ENCODE peak calls at places on chromosome 4, in eight cellular contexts. C is AG04450, B is lower lobe of right lung, S is astrocyte of the spinal cord, G is left lung, U is LNCaP clone FGC, D is neural progenitor cell, W is HCT116. Q is an unnamed sample.

GRCh38 chr4:177554966-177555574 is 112.8 kb upstream of the AGA start:
- DNase-seq in G (no peak), U (no peak), W (no peak), B (no peak), C (no peak), D (peak; percentile 28), S (peak; percentile 44), Q (peak; percentile 22)

GRCh38 chr4:106615961-106616360 is 247.4 kb upstream of the GIMD1 start:
- DNase-seq in B (no peak), G (no peak), W (no peak), S (no peak), U (no peak), C (no peak), D (no peak), Q (no peak)

GRCh38 chr4:158649111-158649680 is 22.5 kb downstream of the C4orf46 start:
- DNase-seq in S (no peak), B (no peak), G (no peak), C (no peak), W (no peak), U (no peak), D (no peak), Q (no peak)

GRCh38 chr4:7807351-7807921 is 132.2 kb downstream of the AFAP1 start:
- DNase-seq in G (no peak), W (no peak), U (no peak), S (no peak), C (no peak), D (no peak), B (no peak), Q (no peak)

GRCh38 chr4:792729-793108 is 33.2 kb downstream of the CPLX1 start:
- DNase-seq in W (no peak), U (no peak), D (no peak), G (no peak), S (no peak), B (peak; percentile 40), C (no peak), Q (no peak)

GRCh38 chr4:1210971-1211370 is 38.0 kb downstream of the CTBP1 start:
- DNase-seq in C (no peak), B (peak; percentile 47), U (peak; percentile 58), S (no peak), D (no peak), W (no peak), G (peak; percentile 31), Q (no peak)

GRCh38 chr4:182649698-182650477 is 267.3 kb downstream of the DCTD start:
- DNase-seq in S (no peak), W (no peak), B (no peak), C (no peak), U (no peak), D (no peak), G (no peak), Q (no peak)

GRCh38 chr4:148441624-148441985 is 609 bp downstream of the NR3C2 start:
- DNase-seq in G (no peak), C (no peak), D (peak; percentile 37), S (no peak), U (no peak), W (no peak), B (no peak), Q (no peak)

GRCh38 chr4:55793479-55793878 is 26.1 kb upstream of the EXOC1L start:
- DNase-seq in W (no peak), B (peak; percentile 39), S (no peak), G (no peak), D (no peak), C (no peak), U (no peak), Q (no peak)

GRCh38 chr4:1245481-1246051 is 3.4 kb downstream of the CTBP1 start:
- DNase-seq in C (no peak), W (no peak), D (no peak), B (peak; percentile 44), G (no peak), U (no peak), S (no peak), Q (no peak)

GRCh38 chr4:41709844-41710481 is 38.6 kb downstream of the PHOX2B start:
- DNase-seq in W (no peak), B (no peak), U (no peak), D (no peak), C (peak; percentile 49), S (peak; percentile 93), G (no peak), Q (peak; percentile 54)

GRCh38 chr4:184248216-184248615 is 30.5 kb upstream of the ENPP6 start:
- DNase-seq in W (no peak), B (no peak), U (no peak), C (no peak), G (no peak), D (no peak), S (no peak), Q (no peak)

GRCh38 chr4:99784836-99785235 is 31.8 kb upstream of the DAPP1 start:
- DNase-seq in W (no peak), G (no peak), C (no peak), B (no peak), S (no peak), U (no peak), D (no peak), Q (no peak)

GRCh38 chr4:2626231-2626630 is 89.8 kb downstream of the FAM193A start:
- DNase-seq in S (no peak), G (no peak), C (no peak), D (no peak), B (no peak), W (no peak), U (no peak), Q (no peak)

GRCh38 chr4:106494066-106494465 is 125.5 kb upstream of the GIMD1 start:
- DNase-seq in S (peak; percentile 8), B (no peak), D (no peak), U (no peak), C (no peak), W (no peak), G (no peak), Q (no peak)

GRCh38 chr4:63085091-63085490 is 1324.2 kb downstream of the TECRL start:
- DNase-seq in S (no peak), W (no peak), D (no peak), G (no peak), C (no peak), B (no peak), U (no peak), Q (no peak)

GRCh38 chr4:187558391-187558790 is 437.2 kb upstream of the ZFP42 start:
- DNase-seq in S (no peak), B (no peak), W (no peak), U (no peak), G (no peak), D (no peak), C (no peak), Q (no peak)

GRCh38 chr4:99300934-99301333 is 10.1 kb upstream of the ADH1A start:
- DNase-seq in U (peak; percentile 66), D (no peak), C (peak; percentile 95), G (peak; percentile 73), W (no peak), B (peak; percentile 71), S (peak; percentile 89), Q (peak; percentile 92)

GRCh38 chr4:29970626-29971025 is 749.5 kb upstream of the PCDH7 start:
- DNase-seq in B (no peak), D (peak; percentile 43), U (no peak), W (peak; percentile 37), G (no peak), S (peak; percentile 1), C (no peak), Q (no peak)

GRCh38 chr4:88722276-88722780 is 24.7 kb upstream of the NAP1L5 start:
- DNase-seq in G (no peak), W (no peak), B (no peak), S (no peak), C (no peak), U (no peak), D (no peak), Q (no peak)

GRCh38 chr4:155972098-155972497 is 18.4 kb upstream of the CTSO start:
- DNase-seq in G (no peak), C (no peak), B (no peak), D (peak; percentile 53), W (peak; percentile 19), U (no peak), S (peak; percentile 26), Q (no peak)

GRCh38 chr4:155592568-155593343 is 73.9 kb upstream of the GUCY1A1 start:
- DNase-seq in C (peak; percentile 69), W (no peak), B (no peak), S (peak; percentile 24), D (no peak), U (no peak), G (no peak), Q (peak; percentile 59)

DNA sequence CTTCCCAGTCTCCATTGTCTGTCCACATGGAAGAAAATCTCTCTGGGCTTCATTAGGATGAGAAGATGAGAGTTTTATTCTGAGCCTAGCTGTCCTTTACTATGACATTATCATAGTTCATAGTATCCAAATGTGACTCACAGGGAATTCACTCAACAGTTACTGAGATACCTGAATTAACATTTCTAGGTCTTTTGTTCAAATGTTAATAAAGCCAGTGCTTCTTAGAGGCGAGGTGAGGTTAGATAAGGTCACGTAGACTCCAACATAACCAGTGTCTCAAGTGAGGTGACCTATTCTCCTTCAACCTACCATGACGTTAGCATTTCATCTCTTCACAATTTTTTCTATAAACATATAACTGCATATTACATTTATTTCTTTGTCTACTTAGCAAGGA is 67.2 kb downstream of the PALLD start:
- DNase-seq in C (no peak), U (no peak), B (no peak), W (no peak), G (no peak), S (no peak), D (no peak), Q (no peak)
- H3K4me3 ChIP-seq in C (no peak overlapping the region), U (no peak overlapping the region), B (no peak overlapping the region), W (no peak overlapping the region), G (no peak overlapping the region), S (no peak overlapping the region), D (no peak overlapping the region), Q (no peak overlapping the region)

DNA sequence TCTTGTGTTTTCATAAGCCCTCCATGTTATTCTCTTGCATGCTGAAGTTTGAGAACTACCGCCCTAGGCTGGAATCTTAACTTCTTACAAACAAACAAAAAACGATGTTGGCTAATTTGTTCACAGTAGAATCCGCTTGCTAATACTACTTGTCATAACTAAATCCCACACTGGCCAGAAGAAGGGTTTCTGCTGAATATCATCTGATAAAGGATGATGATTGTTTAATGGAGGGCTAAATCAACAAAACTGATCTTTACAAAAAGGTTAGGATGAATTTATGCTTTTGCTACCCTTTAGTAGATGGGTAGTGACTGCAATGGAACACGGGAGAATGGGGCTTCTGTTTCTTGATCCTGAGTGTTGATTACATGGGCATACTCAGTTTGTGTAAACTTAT is 42.3 kb downstream of the SPATA4 start:
- DNase-seq in B (no peak), S (no peak), D (no peak), U (no peak), W (no peak), C (no peak), G (no peak), Q (no peak)
- TF ChIP-seq CTCF in B (no peak), S (no peak), D (no peak), U (no peak), W (no peak), C (no peak), G (no peak), Q (no peak)

GRCh38 chr4:145482209-145483021 is 762 bp downstream of the SMAD1 start:
- DNase-seq in C (peak; percentile 75), W (peak; percentile 16), G (peak; percentile 40), B (peak; percentile 62), S (peak; percentile 78), U (peak; percentile 39), D (peak; percentile 77), Q (peak; percentile 55)
- H3K4me3 ChIP-seq in C (peak overlapping the region; percentile 72), W (peak overlapping the region; percentile 66), G (peak overlapping the region; percentile 88), B (peak overlapping the region; percentile 83), S (peak overlapping the region; percentile 72), U (peak overlapping the region; percentile 70), D (peak overlapping the region; percentile 72), Q (peak overlapping the region; percentile 80)

GRCh38 chr4:143581331-143581961 is 67.9 kb downstream of the SMARCA5 start:
- DNase-seq in C (no peak), W (no peak), S (no peak), G (no peak), B (no peak), D (peak; percentile 47), U (no peak), Q (no peak)
- TF ChIP-seq CTCF in C (no peak), W (no peak), S (no peak), G (no peak), B (no peak), D (peak; percentile 41), U (no peak), Q (no peak)

Q was measured in astrocyte of the cerebellum.